ENCODE peak calls at places on chromosomes 1 and 21, in eight cellular contexts. One of them, this sample, is unnamed.

GRCh38 chr1:119288751-119289150 is 79.8 kb upstream of the HAO2 start:
- DNase-seq in ascending aorta: no peak
- DNase-seq in psoas muscle: no peak
- DNase-seq in transverse colon: no peak
- DNase-seq in heart left ventricle: no peak
- DNase-seq in GM23248: peak
- DNase-seq in coronary artery: no peak
- DNase-seq in mesendoderm: no peak
- DNase-seq in this sample: no peak

GRCh38 chr1:200029035-200029623 is 1.6 kb downstream of the NR5A2 start:
- DNase-seq in ascending aorta: no peak
- DNase-seq in psoas muscle: no peak
- DNase-seq in transverse colon: peak
- DNase-seq in heart left ventricle: no peak
- DNase-seq in GM23248: peak
- DNase-seq in coronary artery: no peak
- DNase-seq in mesendoderm: peak
- DNase-seq in this sample: no peak

GRCh38 chr1:115714572-115715141 is 53.9 kb downstream of the CASQ2 start:
- DNase-seq in ascending aorta: no peak
- DNase-seq in psoas muscle: no peak
- DNase-seq in transverse colon: peak
- DNase-seq in heart left ventricle: no peak
- DNase-seq in GM23248: no peak
- DNase-seq in coronary artery: no peak
- DNase-seq in mesendoderm: peak
- DNase-seq in this sample: no peak

GRCh38 chr1:94383966-94384408 is 34.2 kb upstream of the ABCD3 start:
- DNase-seq in ascending aorta: no peak
- DNase-seq in psoas muscle: no peak
- DNase-seq in transverse colon: peak
- DNase-seq in heart left ventricle: no peak
- DNase-seq in GM23248: peak
- DNase-seq in coronary artery: no peak
- DNase-seq in mesendoderm: peak
- DNase-seq in this sample: no peak

GRCh38 chr1:233897325-233898162 is 6.9 kb upstream of the SLC35F3 start:
- DNase-seq in ascending aorta: no peak
- DNase-seq in psoas muscle: no peak
- DNase-seq in transverse colon: no peak
- DNase-seq in heart left ventricle: no peak
- DNase-seq in GM23248: no peak
- DNase-seq in coronary artery: no peak
- DNase-seq in mesendoderm: no peak
- DNase-seq in this sample: no peak

GRCh38 chr1:41479000-41479807 is 5.3 kb downstream of the EDN2 start:
- DNase-seq in ascending aorta: no peak
- DNase-seq in psoas muscle: peak
- DNase-seq in transverse colon: no peak
- DNase-seq in heart left ventricle: peak
- DNase-seq in GM23248: peak
- DNase-seq in coronary artery: no peak
- DNase-seq in mesendoderm: no peak
- DNase-seq in this sample: no peak

GRCh38 chr1:201760516-201760915 is 68.4 kb upstream of the IPO9 start:
- DNase-seq in ascending aorta: no peak
- DNase-seq in psoas muscle: no peak
- DNase-seq in transverse colon: no peak
- DNase-seq in heart left ventricle: no peak
- DNase-seq in GM23248: peak
- DNase-seq in coronary artery: no peak
- DNase-seq in mesendoderm: peak
- DNase-seq in this sample: no peak

GRCh38 chr1:117146067-117146466 is 24.5 kb upstream of the TRIM45 start:
- DNase-seq in ascending aorta: no peak
- DNase-seq in psoas muscle: no peak
- DNase-seq in transverse colon: no peak
- DNase-seq in heart left ventricle: no peak
- DNase-seq in GM23248: no peak
- DNase-seq in coronary artery: no peak
- DNase-seq in mesendoderm: no peak
- DNase-seq in this sample: no peak

GRCh38 chr1:21703318-21703963 is 34.3 kb upstream of the RAP1GAP start:
- DNase-seq in ascending aorta: no peak
- DNase-seq in psoas muscle: no peak
- DNase-seq in transverse colon: no peak
- DNase-seq in heart left ventricle: no peak
- DNase-seq in GM23248: peak
- DNase-seq in coronary artery: no peak
- DNase-seq in mesendoderm: peak
- DNase-seq in this sample: no peak

GRCh38 chr1:233328661-233329498 is 1.4 kb downstream of the MAP3K21 start:
- DNase-seq in ascending aorta: no peak
- DNase-seq in psoas muscle: no peak
- DNase-seq in transverse colon: peak
- DNase-seq in heart left ventricle: no peak
- DNase-seq in GM23248: peak
- DNase-seq in coronary artery: no peak
- DNase-seq in mesendoderm: peak
- DNase-seq in this sample: peak

GRCh38 chr1:200646515-200646914 is 23.2 kb downstream of the DDX59 start:
- DNase-seq in ascending aorta: no peak
- DNase-seq in psoas muscle: no peak
- DNase-seq in transverse colon: no peak
- DNase-seq in heart left ventricle: no peak
- DNase-seq in GM23248: no peak
- DNase-seq in coronary artery: no peak
- DNase-seq in mesendoderm: no peak
- DNase-seq in this sample: no peak

GRCh38 chr1:219708919-219709318 is 96.0 kb upstream of the ZC3H11B start:
- DNase-seq in ascending aorta: no peak
- DNase-seq in psoas muscle: no peak
- DNase-seq in transverse colon: no peak
- DNase-seq in heart left ventricle: no peak
- DNase-seq in GM23248: no peak
- DNase-seq in coronary artery: no peak
- DNase-seq in mesendoderm: no peak
- DNase-seq in this sample: no peak

GRCh38 chr1:160993544-160993943 is 27.4 kb downstream of the F11R start:
- DNase-seq in ascending aorta: no peak
- DNase-seq in psoas muscle: no peak
- DNase-seq in transverse colon: no peak
- DNase-seq in heart left ventricle: no peak
- DNase-seq in GM23248: peak
- DNase-seq in coronary artery: no peak
- DNase-seq in mesendoderm: no peak
- DNase-seq in this sample: no peak

GRCh38 chr1:151615711-151616504 is 4.1 kb downstream of the SNX27 start:
- DNase-seq in ascending aorta: no peak
- DNase-seq in psoas muscle: no peak
- DNase-seq in transverse colon: no peak
- DNase-seq in heart left ventricle: no peak
- DNase-seq in GM23248: peak
- DNase-seq in coronary artery: no peak
- DNase-seq in mesendoderm: no peak
- DNase-seq in this sample: no peak

GRCh38 chr1:160481979-160482596 is 41.0 kb downstream of the SLAMF6 start:
- DNase-seq in ascending aorta: no peak
- DNase-seq in psoas muscle: no peak
- DNase-seq in transverse colon: no peak
- DNase-seq in heart left ventricle: no peak
- DNase-seq in GM23248: no peak
- DNase-seq in coronary artery: no peak
- DNase-seq in mesendoderm: no peak
- DNase-seq in this sample: no peak

GRCh38 chr21:35395728-35396127 is 346.6 kb upstream of the RUNX1 start:
- DNase-seq in ascending aorta: no peak
- DNase-seq in psoas muscle: no peak
- DNase-seq in transverse colon: no peak
- DNase-seq in heart left ventricle: no peak
- DNase-seq in GM23248: peak
- DNase-seq in coronary artery: no peak
- DNase-seq in mesendoderm: no peak
- DNase-seq in this sample: no peak

GRCh38 chr1:117928881-117929339 is 511 bp downstream of the GDAP2 start:
- DNase-seq in ascending aorta: peak
- DNase-seq in psoas muscle: peak
- DNase-seq in transverse colon: peak
- DNase-seq in heart left ventricle: peak
- DNase-seq in GM23248: peak
- DNase-seq in coronary artery: peak
- DNase-seq in mesendoderm: peak
- DNase-seq in this sample: no peak

GRCh38 chr1:239960387-239960786 is 131.3 kb upstream of the FMN2 start:
- DNase-seq in ascending aorta: no peak
- DNase-seq in psoas muscle: no peak
- DNase-seq in transverse colon: no peak
- DNase-seq in heart left ventricle: no peak
- DNase-seq in GM23248: no peak
- DNase-seq in coronary artery: no peak
- DNase-seq in mesendoderm: no peak
- DNase-seq in this sample: no peak

GRCh38 chr21:44713846-44714245 is 2.5 kb upstream of the TSPEAR start:
- DNase-seq in ascending aorta: no peak
- DNase-seq in psoas muscle: peak
- DNase-seq in transverse colon: no peak
- DNase-seq in heart left ventricle: no peak
- DNase-seq in GM23248: no peak
- DNase-seq in coronary artery: peak
- DNase-seq in mesendoderm: no peak
- DNase-seq in this sample: no peak

DNA sequence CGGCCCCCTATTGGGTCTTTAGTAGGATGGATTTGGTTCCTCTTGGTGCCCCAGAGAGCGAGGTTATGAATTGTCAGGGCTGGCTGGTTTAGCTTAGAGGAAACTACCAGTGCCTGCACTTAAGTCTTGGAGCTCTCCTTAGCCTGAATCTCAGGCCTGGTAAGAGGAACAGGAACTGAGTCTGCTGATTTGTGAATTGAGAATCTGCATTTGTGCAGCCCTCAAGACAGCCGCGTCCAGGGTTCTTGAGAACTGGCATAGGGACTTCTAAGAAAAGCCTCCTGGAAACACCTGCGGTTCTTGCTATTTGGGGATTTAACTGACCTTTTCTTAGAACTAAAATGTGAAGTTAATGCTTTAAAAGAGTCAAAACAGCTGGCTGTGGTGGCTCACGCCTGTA is 1.7 kb downstream of the NECAP2 start:
- DNase-seq in ascending aorta: no peak
- DNase-seq in psoas muscle: no peak
- DNase-seq in transverse colon: no peak
- DNase-seq in heart left ventricle: no peak
- DNase-seq in GM23248: no peak
- DNase-seq in coronary artery: no peak
- DNase-seq in mesendoderm: no peak
- DNase-seq in this sample: no peak
- H3K4me3 ChIP-seq in ascending aorta: no peak
- H3K4me3 ChIP-seq in psoas muscle: peak
- H3K4me3 ChIP-seq in transverse colon: no peak
- H3K4me3 ChIP-seq in heart left ventricle: no peak
- H3K4me3 ChIP-seq in GM23248: peak
- H3K4me3 ChIP-seq in coronary artery: no peak
- H3K4me3 ChIP-seq in mesendoderm: no peak
- H3K4me3 ChIP-seq in this sample: no peak

GRCh38 chr1:58524353-58524945 is 22.1 kb downstream of the OMA1 start:
- DNase-seq in ascending aorta: no peak
- DNase-seq in psoas muscle: no peak
- DNase-seq in transverse colon: no peak
- DNase-seq in heart left ventricle: no peak
- DNase-seq in GM23248: peak
- DNase-seq in coronary artery: no peak
- DNase-seq in mesendoderm: no peak
- DNase-seq in this sample: no peak
- H3K27ac ChIP-seq in ascending aorta: no peak
- H3K27ac ChIP-seq in psoas muscle: no peak
- H3K27ac ChIP-seq in transverse colon: no peak
- H3K27ac ChIP-seq in heart left ventricle: no peak
- H3K27ac ChIP-seq in GM23248: no peak
- H3K27ac ChIP-seq in coronary artery: no peak
- H3K27ac ChIP-seq in mesendoderm: no peak
- H3K27ac ChIP-seq in this sample: no peak

GRCh38 chr1:27430903-27431653 is 38.7 kb downstream of the GPR3 start:
- DNase-seq in ascending aorta: no peak
- DNase-seq in psoas muscle: no peak
- DNase-seq in transverse colon: no peak
- DNase-seq in heart left ventricle: no peak
- DNase-seq in GM23248: peak
- DNase-seq in coronary artery: no peak
- DNase-seq in mesendoderm: no peak
- DNase-seq in this sample: no peak
- H3K4me3 ChIP-seq in ascending aorta: peak
- H3K4me3 ChIP-seq in psoas muscle: no peak
- H3K4me3 ChIP-seq in transverse colon: no peak
- H3K4me3 ChIP-seq in heart left ventricle: no peak
- H3K4me3 ChIP-seq in GM23248: no peak
- H3K4me3 ChIP-seq in coronary artery: peak
- H3K4me3 ChIP-seq in mesendoderm: no peak
- H3K4me3 ChIP-seq in this sample: peak

GRCh38 chr21:27569091-27569490 is 602.2 kb upstream of the ADAMTS5 start:
- DNase-seq in ascending aorta: no peak
- DNase-seq in psoas muscle: no peak
- DNase-seq in transverse colon: no peak
- DNase-seq in heart left ventricle: no peak
- DNase-seq in GM23248: no peak
- DNase-seq in coronary artery: no peak
- DNase-seq in mesendoderm: no peak
- DNase-seq in this sample: no peak
- H3K27ac ChIP-seq in ascending aorta: peak
- H3K27ac ChIP-seq in psoas muscle: no peak
- H3K27ac ChIP-seq in transverse colon: no peak
- H3K27ac ChIP-seq in heart left ventricle: no peak
- H3K27ac ChIP-seq in GM23248: peak
- H3K27ac ChIP-seq in coronary artery: no peak
- H3K27ac ChIP-seq in mesendoderm: no peak
- H3K27ac ChIP-seq in this sample: no peak

This sample was measured in CD8-positive, alpha-beta memory T cell.